ENCODE peak calls at places on chromosomes 7 and 10, in six cellular contexts. One of them, this sample, is unnamed. For H3K4me1, the result is how much of the 10 kb centered on the place peaks cover.

GRCh38 chr10:75884808-75885207 is 453.4 kb downstream of the LRMDA start:
- DNase-seq in thoracic aorta: no peak
- DNase-seq in CD4-positive, alpha-beta memory T cell: no peak
- DNase-seq in GM12878: no peak
- DNase-seq in heart left ventricle: no peak
- DNase-seq in endodermal cell: no peak
- DNase-seq in this sample: no peak

GRCh38 chr7:28596245-28596935 is 184.1 kb downstream of the CREB5 start:
- DNase-seq in heart left ventricle: no peak
- DNase-seq in endodermal cell: no peak
- DNase-seq in thoracic aorta: no peak
- DNase-seq in GM12878: no peak
- DNase-seq in CD4-positive, alpha-beta memory T cell: no peak
- DNase-seq in this sample: no peak

GRCh38 chr10:61779950-61780659 is 117.4 kb downstream of the CABCOCO1 start:
- DNase-seq in endodermal cell: no peak
- DNase-seq in heart left ventricle: peak
- DNase-seq in GM12878: no peak
- DNase-seq in CD4-positive, alpha-beta memory T cell: peak
- DNase-seq in thoracic aorta: peak
- DNase-seq in this sample: no peak

GRCh38 chr7:311796-312195 is 21.8 kb downstream of the FOXL3 start:
- DNase-seq in thoracic aorta: no peak
- DNase-seq in heart left ventricle: no peak
- DNase-seq in endodermal cell: no peak
- DNase-seq in CD4-positive, alpha-beta memory T cell: no peak
- DNase-seq in GM12878: no peak
- DNase-seq in this sample: no peak

GRCh38 chr10:102549549-102549948 is 45.8 kb downstream of the SUFU start:
- DNase-seq in CD4-positive, alpha-beta memory T cell: no peak
- DNase-seq in thoracic aorta: no peak
- DNase-seq in GM12878: no peak
- DNase-seq in endodermal cell: no peak
- DNase-seq in heart left ventricle: no peak
- DNase-seq in this sample: no peak

GRCh38 chr10:75106242-75106641 is 5.2 kb upstream of the SAMD8 start:
- DNase-seq in CD4-positive, alpha-beta memory T cell: no peak
- DNase-seq in endodermal cell: peak
- DNase-seq in thoracic aorta: no peak
- DNase-seq in GM12878: no peak
- DNase-seq in heart left ventricle: no peak
- DNase-seq in this sample: no peak

GRCh38 chr7:4470246-4470645 is 211.8 kb upstream of the FOXK1 start:
- DNase-seq in endodermal cell: peak
- DNase-seq in thoracic aorta: no peak
- DNase-seq in CD4-positive, alpha-beta memory T cell: no peak
- DNase-seq in heart left ventricle: no peak
- DNase-seq in GM12878: no peak
- DNase-seq in this sample: no peak

GRCh38 chr7:128065872-128066271 is 34.6 kb upstream of the LRRC4 start:
- DNase-seq in GM12878: no peak
- DNase-seq in endodermal cell: no peak
- DNase-seq in heart left ventricle: no peak
- DNase-seq in thoracic aorta: no peak
- DNase-seq in CD4-positive, alpha-beta memory T cell: no peak
- DNase-seq in this sample: no peak

GRCh38 chr10:114364726-114365125 is 39.6 kb downstream of the AFAP1L2 start:
- DNase-seq in CD4-positive, alpha-beta memory T cell: no peak
- DNase-seq in endodermal cell: no peak
- DNase-seq in thoracic aorta: no peak
- DNase-seq in GM12878: no peak
- DNase-seq in heart left ventricle: no peak
- DNase-seq in this sample: no peak

GRCh38 chr7:85292908-85293576 is 106.2 kb upstream of the SEMA3D start:
- DNase-seq in GM12878: no peak
- DNase-seq in CD4-positive, alpha-beta memory T cell: no peak
- DNase-seq in thoracic aorta: no peak
- DNase-seq in endodermal cell: no peak
- DNase-seq in heart left ventricle: no peak
- DNase-seq in this sample: no peak

DNA sequence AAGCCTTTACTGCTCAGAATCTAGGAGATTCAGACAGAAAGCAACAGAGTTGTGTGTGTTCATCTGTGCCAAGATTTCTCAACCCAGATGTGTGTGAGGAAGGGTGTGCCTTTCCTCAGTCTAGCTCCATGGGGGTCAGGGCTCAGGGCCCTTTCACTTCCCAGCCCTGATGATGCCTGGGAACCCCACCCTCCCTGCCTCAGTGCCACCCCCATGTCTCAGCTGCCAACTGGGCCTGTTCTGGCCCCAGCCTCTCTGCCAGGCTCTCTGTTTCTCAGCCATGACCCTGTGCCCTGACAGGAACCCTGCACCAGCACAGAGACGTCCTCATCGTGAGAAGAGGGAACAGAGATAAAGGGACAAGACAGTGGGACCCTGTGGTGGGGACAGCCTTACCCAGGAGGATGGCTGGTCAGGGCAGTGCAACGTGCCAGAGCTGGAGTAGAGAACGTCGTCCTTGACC is 102.0 kb downstream of the VIPR2 start:
- DNase-seq in heart left ventricle: no peak
- DNase-seq in endodermal cell: no peak
- DNase-seq in GM12878: no peak
- DNase-seq in CD4-positive, alpha-beta memory T cell: no peak
- DNase-seq in thoracic aorta: no peak
- DNase-seq in this sample: peak
- H3K4me1 ChIP-seq in heart left ventricle: under half
- H3K4me1 ChIP-seq in endodermal cell: under half
- H3K4me1 ChIP-seq in GM12878: under half
- H3K4me1 ChIP-seq in CD4-positive, alpha-beta memory T cell: under half
- H3K4me1 ChIP-seq in thoracic aorta: under half
- H3K4me1 ChIP-seq in this sample: under half

GRCh38 chr7:37352251-37352650 is 96.4 kb downstream of the ELMO1 start:
- DNase-seq in CD4-positive, alpha-beta memory T cell: no peak
- DNase-seq in endodermal cell: no peak
- DNase-seq in thoracic aorta: no peak
- DNase-seq in GM12878: no peak
- DNase-seq in heart left ventricle: no peak
- DNase-seq in this sample: no peak
- H3K4me3 ChIP-seq in CD4-positive, alpha-beta memory T cell: no peak
- H3K4me3 ChIP-seq in endodermal cell: no peak
- H3K4me3 ChIP-seq in thoracic aorta: no peak
- H3K4me3 ChIP-seq in GM12878: no peak
- H3K4me3 ChIP-seq in heart left ventricle: no peak
- H3K4me3 ChIP-seq in this sample: no peak

DNA sequence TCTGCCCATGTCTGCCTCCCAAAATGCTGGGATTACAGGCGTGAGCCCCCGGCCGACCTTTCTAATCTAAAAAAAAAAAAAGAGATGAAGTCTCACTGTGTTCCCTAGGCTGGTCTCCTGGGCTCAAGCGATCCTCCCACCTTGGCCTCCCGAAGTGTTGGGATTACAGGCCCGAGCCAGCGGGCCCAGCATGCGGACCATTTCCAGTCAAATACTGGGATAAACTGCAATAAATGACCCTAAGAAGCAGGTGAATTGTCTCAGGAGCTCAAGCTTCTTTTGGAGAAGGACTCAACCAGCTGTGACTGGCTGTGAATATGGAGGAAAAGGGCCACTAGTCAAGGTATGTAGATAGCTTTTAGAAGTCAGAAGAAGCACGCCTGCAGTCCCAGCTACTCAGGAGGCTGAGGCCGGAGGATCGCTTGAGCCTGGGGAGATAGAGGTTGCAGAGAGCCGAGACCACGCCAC is 550 bp upstream of the CREM start:
- DNase-seq in endodermal cell: no peak
- DNase-seq in CD4-positive, alpha-beta memory T cell: no peak
- DNase-seq in thoracic aorta: no peak
- DNase-seq in heart left ventricle: no peak
- DNase-seq in GM12878: no peak
- DNase-seq in this sample: no peak
- H3K27ac ChIP-seq in endodermal cell: no peak
- H3K27ac ChIP-seq in CD4-positive, alpha-beta memory T cell: peak
- H3K27ac ChIP-seq in thoracic aorta: peak
- H3K27ac ChIP-seq in heart left ventricle: peak
- H3K27ac ChIP-seq in GM12878: peak
- H3K27ac ChIP-seq in this sample: peak

DNA sequence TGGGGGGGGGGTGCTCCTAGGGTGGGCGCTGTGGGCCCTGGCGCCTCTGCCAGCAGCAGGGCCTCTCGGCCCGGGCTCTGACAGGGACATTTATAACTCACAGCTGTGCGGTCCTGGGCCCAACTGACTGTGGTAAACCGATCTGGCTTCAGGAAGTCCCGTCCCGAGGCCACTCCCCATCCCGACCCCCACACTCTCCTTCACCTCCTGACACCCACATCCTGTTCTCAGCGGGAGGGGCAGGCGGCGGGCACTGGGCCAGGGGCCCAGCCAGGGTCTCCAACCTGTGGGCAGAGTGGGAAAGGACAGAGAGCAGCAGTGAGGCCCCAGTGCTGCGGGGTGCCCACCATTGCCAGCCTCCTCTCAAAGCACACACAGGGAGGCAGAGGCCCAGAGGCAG is 69.1 kb downstream of the ZMIZ1 start:
- DNase-seq in heart left ventricle: peak
- DNase-seq in thoracic aorta: no peak
- DNase-seq in endodermal cell: no peak
- DNase-seq in CD4-positive, alpha-beta memory T cell: no peak
- DNase-seq in GM12878: peak
- DNase-seq in this sample: peak
- H3K4me1 ChIP-seq in heart left ventricle: half or more
- H3K4me1 ChIP-seq in thoracic aorta: under half
- H3K4me1 ChIP-seq in endodermal cell: under half
- H3K4me1 ChIP-seq in CD4-positive, alpha-beta memory T cell: under half
- H3K4me1 ChIP-seq in GM12878: under half
- H3K4me1 ChIP-seq in this sample: under half

DNA sequence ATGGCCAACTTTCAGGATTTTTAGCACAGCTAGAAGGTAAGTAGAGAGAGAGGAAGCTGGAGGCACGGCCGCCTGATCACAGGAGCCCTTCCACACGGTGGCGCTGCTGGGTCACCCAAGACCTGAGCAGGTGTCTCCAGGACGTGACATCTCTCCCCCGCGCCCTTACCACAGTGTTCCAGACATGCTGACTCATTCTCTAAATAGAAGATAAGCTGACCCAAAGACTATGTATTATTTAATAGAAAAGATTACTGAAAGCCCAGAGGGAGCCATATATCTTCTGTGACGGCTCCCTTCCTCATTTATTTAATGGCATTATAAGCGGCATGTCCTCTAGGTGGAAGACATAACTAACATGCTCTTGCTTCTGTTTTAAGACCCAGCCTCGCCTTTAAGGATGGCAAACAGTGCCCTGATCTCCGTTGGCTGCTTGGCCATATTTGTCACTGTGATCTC is 26.0 kb upstream of the MALSU1 start:
- DNase-seq in endodermal cell: peak
- DNase-seq in CD4-positive, alpha-beta memory T cell: peak
- DNase-seq in heart left ventricle: peak
- DNase-seq in thoracic aorta: peak
- DNase-seq in GM12878: peak
- DNase-seq in this sample: peak
- H3K4me3 ChIP-seq in endodermal cell: no peak
- H3K4me3 ChIP-seq in CD4-positive, alpha-beta memory T cell: no peak
- H3K4me3 ChIP-seq in heart left ventricle: no peak
- H3K4me3 ChIP-seq in thoracic aorta: no peak
- H3K4me3 ChIP-seq in GM12878: peak
- H3K4me3 ChIP-seq in this sample: no peak

DNA sequence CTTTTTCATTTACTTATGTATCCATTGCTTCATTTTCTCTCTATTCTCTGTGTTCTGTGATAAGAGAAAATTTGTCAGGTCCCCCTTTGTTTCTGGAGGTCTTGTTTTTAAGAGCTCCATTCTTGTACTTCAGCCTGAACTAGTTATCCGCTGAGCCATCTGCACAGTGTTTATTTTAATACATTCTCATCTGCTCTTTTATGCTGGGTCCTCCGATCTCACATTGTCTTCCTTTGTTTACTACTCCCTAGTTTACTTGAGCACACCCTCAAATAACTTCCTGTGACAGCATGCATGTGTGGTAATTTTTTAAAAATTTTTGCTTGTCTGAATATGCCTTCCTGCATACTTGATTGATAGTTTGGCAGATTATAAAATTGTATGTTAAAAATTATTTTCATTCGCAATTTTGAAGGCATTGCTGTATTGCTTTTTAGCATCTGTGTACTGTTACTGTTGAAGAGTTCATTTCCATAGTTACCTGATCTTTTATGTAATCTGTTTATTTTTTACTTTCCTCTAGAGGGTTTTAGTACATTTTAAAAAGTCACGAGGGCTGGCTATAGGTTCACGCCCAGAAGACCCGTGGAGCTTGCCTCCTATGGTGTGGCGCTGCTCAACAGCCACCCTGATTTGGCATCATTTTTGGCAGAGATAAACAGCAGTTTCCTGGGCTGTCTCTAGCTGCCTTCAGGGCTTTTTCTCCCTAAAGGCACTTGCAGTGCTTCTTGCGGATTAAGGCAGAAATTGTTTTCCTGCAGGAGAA is 31.9 kb downstream of the RSBN1L start:
- DNase-seq in CD4-positive, alpha-beta memory T cell: peak
- DNase-seq in heart left ventricle: no peak
- DNase-seq in thoracic aorta: no peak
- DNase-seq in GM12878: no peak
- DNase-seq in endodermal cell: peak
- DNase-seq in this sample: peak
- H3K27ac ChIP-seq in CD4-positive, alpha-beta memory T cell: no peak
- H3K27ac ChIP-seq in heart left ventricle: no peak
- H3K27ac ChIP-seq in thoracic aorta: no peak
- H3K27ac ChIP-seq in GM12878: no peak
- H3K27ac ChIP-seq in endodermal cell: peak
- H3K27ac ChIP-seq in this sample: no peak

DNA sequence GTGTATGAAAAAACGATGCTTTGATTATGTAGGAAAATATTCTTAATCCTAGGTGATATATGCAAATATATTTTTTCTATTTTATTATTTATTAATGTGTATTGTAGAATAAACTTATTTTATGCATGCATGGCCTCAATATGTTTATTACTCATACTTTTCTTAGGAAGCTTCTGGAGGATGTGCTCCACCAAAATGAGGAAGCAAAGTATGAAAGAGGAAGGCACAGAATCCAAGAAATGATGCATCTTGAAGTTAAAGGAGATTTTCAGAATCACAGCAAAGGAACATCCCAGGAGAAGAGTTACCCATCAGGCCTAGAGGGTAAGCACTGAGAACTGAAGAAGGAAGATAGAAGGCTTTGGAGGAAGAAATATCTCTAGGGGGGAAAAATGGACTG is 35.0 kb upstream of the MRPS16 start:
- DNase-seq in CD4-positive, alpha-beta memory T cell: no peak
- DNase-seq in GM12878: no peak
- DNase-seq in heart left ventricle: no peak
- DNase-seq in endodermal cell: no peak
- DNase-seq in thoracic aorta: no peak
- DNase-seq in this sample: no peak
- H3K4me1 ChIP-seq in CD4-positive, alpha-beta memory T cell: under half
- H3K4me1 ChIP-seq in GM12878: under half
- H3K4me1 ChIP-seq in heart left ventricle: under half
- H3K4me1 ChIP-seq in endodermal cell: under half
- H3K4me1 ChIP-seq in thoracic aorta: under half
- H3K4me1 ChIP-seq in this sample: under half

GRCh38 chr7:73646785-73647724 is 20.6 kb upstream of the VPS37D start:
- DNase-seq in heart left ventricle: no peak
- DNase-seq in GM12878: no peak
- DNase-seq in thoracic aorta: no peak
- DNase-seq in CD4-positive, alpha-beta memory T cell: no peak
- DNase-seq in endodermal cell: peak
- DNase-seq in this sample: no peak
- H3K4me3 ChIP-seq in heart left ventricle: no peak
- H3K4me3 ChIP-seq in GM12878: no peak
- H3K4me3 ChIP-seq in thoracic aorta: no peak
- H3K4me3 ChIP-seq in CD4-positive, alpha-beta memory T cell: no peak
- H3K4me3 ChIP-seq in endodermal cell: no peak
- H3K4me3 ChIP-seq in this sample: no peak